ENCODE peak calls at places on chromosomes 4 and X, in six cellular contexts. One of them, this sample, is unnamed.

GRCh38 chrX:40444798-40445496 is 135.8 kb upstream of the ATP6AP2 start:
- DNase-seq in right lobe of liver: no peak
- DNase-seq in suprapubic skin: no peak
- DNase-seq in heart left ventricle: no peak
- DNase-seq in PC-9: no peak
- DNase-seq in tibial artery: no peak
- DNase-seq in this sample: no peak

GRCh38 chr4:182698212-182698611 is 219.0 kb downstream of the DCTD start:
- DNase-seq in suprapubic skin: no peak
- DNase-seq in PC-9: no peak
- DNase-seq in tibial artery: no peak
- DNase-seq in right lobe of liver: no peak
- DNase-seq in heart left ventricle: no peak
- DNase-seq in this sample: no peak

GRCh38 chr4:3168029-3168428 is 80.9 kb upstream of the MSANTD1 start:
- DNase-seq in tibial artery: no peak
- DNase-seq in PC-9: no peak
- DNase-seq in heart left ventricle: no peak
- DNase-seq in right lobe of liver: no peak
- DNase-seq in suprapubic skin: no peak
- DNase-seq in this sample: no peak

GRCh38 chr4:183797445-183798248 is 107.5 kb upstream of the STOX2 start:
- DNase-seq in tibial artery: no peak
- DNase-seq in right lobe of liver: no peak
- DNase-seq in suprapubic skin: no peak
- DNase-seq in heart left ventricle: peak; percentile 29
- DNase-seq in PC-9: peak; percentile 62
- DNase-seq in this sample: peak; percentile 53

GRCh38 chrX:103367502-103367901 is 8.8 kb upstream of the BEX3 start:
- DNase-seq in PC-9: no peak
- DNase-seq in heart left ventricle: no peak
- DNase-seq in suprapubic skin: no peak
- DNase-seq in tibial artery: no peak
- DNase-seq in right lobe of liver: no peak
- DNase-seq in this sample: no peak

GRCh38 chr4:141213550-141213991 is 7.1 kb upstream of the ZNF330 start:
- DNase-seq in right lobe of liver: no peak
- DNase-seq in heart left ventricle: no peak
- DNase-seq in PC-9: no peak
- DNase-seq in suprapubic skin: no peak
- DNase-seq in tibial artery: no peak
- DNase-seq in this sample: no peak

GRCh38 chr4:47531241-47531953 is 46.3 kb downstream of the ATP10D start:
- DNase-seq in tibial artery: no peak
- DNase-seq in PC-9: peak; percentile 45
- DNase-seq in heart left ventricle: peak; percentile 13
- DNase-seq in right lobe of liver: no peak
- DNase-seq in suprapubic skin: no peak
- DNase-seq in this sample: peak; percentile 29

GRCh38 chrX:39008554-39008953 is 207.3 kb downstream of the MID1IP1 start:
- DNase-seq in heart left ventricle: no peak
- DNase-seq in PC-9: no peak
- DNase-seq in tibial artery: no peak
- DNase-seq in suprapubic skin: no peak
- DNase-seq in right lobe of liver: no peak
- DNase-seq in this sample: no peak

GRCh38 chrX:69119122-69119521 is 46.1 kb downstream of the PJA1 start:
- DNase-seq in right lobe of liver: no peak
- DNase-seq in heart left ventricle: no peak
- DNase-seq in PC-9: no peak
- DNase-seq in suprapubic skin: no peak
- DNase-seq in tibial artery: no peak
- DNase-seq in this sample: no peak

GRCh38 chrX:46268429-46268828 is 276.8 kb downstream of the ZNF674 start:
- DNase-seq in right lobe of liver: no peak
- DNase-seq in PC-9: peak; percentile 18
- DNase-seq in heart left ventricle: no peak
- DNase-seq in suprapubic skin: no peak
- DNase-seq in tibial artery: no peak
- DNase-seq in this sample: no peak

GRCh38 chr4:174119051-174119450 is 164.4 kb downstream of the FBXO8 start:
- DNase-seq in PC-9: no peak
- DNase-seq in suprapubic skin: no peak
- DNase-seq in tibial artery: no peak
- DNase-seq in heart left ventricle: no peak
- DNase-seq in right lobe of liver: no peak
- DNase-seq in this sample: no peak

GRCh38 chrX:63657821-63658220 is 127.2 kb downstream of the ARHGEF9 start:
- DNase-seq in PC-9: peak; percentile 54
- DNase-seq in right lobe of liver: no peak
- DNase-seq in suprapubic skin: no peak
- DNase-seq in heart left ventricle: peak; percentile 47
- DNase-seq in tibial artery: peak; percentile 88
- DNase-seq in this sample: no peak

GRCh38 chr4:2289955-2290333 is 28.0 kb upstream of the MXD4 start:
- DNase-seq in PC-9: no peak
- DNase-seq in tibial artery: peak; percentile 58
- DNase-seq in heart left ventricle: no peak
- DNase-seq in right lobe of liver: peak; percentile 33
- DNase-seq in suprapubic skin: peak; percentile 57
- DNase-seq in this sample: no peak

GRCh38 chr4:1658146-1658545 is 26.0 kb downstream of the FAM53A start:
- DNase-seq in suprapubic skin: no peak
- DNase-seq in PC-9: no peak
- DNase-seq in tibial artery: no peak
- DNase-seq in right lobe of liver: no peak
- DNase-seq in heart left ventricle: no peak
- DNase-seq in this sample: no peak

GRCh38 chr4:187565416-187565815 is 430.2 kb upstream of the ZFP42 start:
- DNase-seq in right lobe of liver: no peak
- DNase-seq in heart left ventricle: no peak
- DNase-seq in PC-9: no peak
- DNase-seq in tibial artery: no peak
- DNase-seq in suprapubic skin: no peak
- DNase-seq in this sample: no peak

GRCh38 chrX:276588-277171 is 4.5 kb upstream of the PLCXD1 start:
- DNase-seq in suprapubic skin: no peak
- DNase-seq in heart left ventricle: peak; percentile 12
- DNase-seq in right lobe of liver: peak; percentile 63
- DNase-seq in PC-9: peak; percentile 49
- DNase-seq in tibial artery: no peak
- DNase-seq in this sample: peak; percentile 67

GRCh38 chr4:102726068-102726467 is 34.7 kb downstream of the MANBA start:
- DNase-seq in tibial artery: no peak
- DNase-seq in PC-9: no peak
- DNase-seq in right lobe of liver: no peak
- DNase-seq in suprapubic skin: no peak
- DNase-seq in heart left ventricle: no peak
- DNase-seq in this sample: no peak

GRCh38 chr4:102722740-102723139 is 38.0 kb downstream of the MANBA start:
- DNase-seq in heart left ventricle: no peak
- DNase-seq in suprapubic skin: no peak
- DNase-seq in tibial artery: no peak
- DNase-seq in right lobe of liver: no peak
- DNase-seq in PC-9: no peak
- DNase-seq in this sample: no peak

GRCh38 chr4:102725229-102725628 is 35.5 kb downstream of the MANBA start:
- DNase-seq in PC-9: no peak
- DNase-seq in suprapubic skin: no peak
- DNase-seq in heart left ventricle: no peak
- DNase-seq in tibial artery: no peak
- DNase-seq in right lobe of liver: no peak
- DNase-seq in this sample: no peak

GRCh38 chr4:102717448-102718092 is 43.2 kb downstream of the MANBA start:
- DNase-seq in PC-9: no peak
- DNase-seq in tibial artery: no peak
- DNase-seq in suprapubic skin: no peak
- DNase-seq in right lobe of liver: no peak
- DNase-seq in heart left ventricle: no peak
- DNase-seq in this sample: no peak

DNA sequence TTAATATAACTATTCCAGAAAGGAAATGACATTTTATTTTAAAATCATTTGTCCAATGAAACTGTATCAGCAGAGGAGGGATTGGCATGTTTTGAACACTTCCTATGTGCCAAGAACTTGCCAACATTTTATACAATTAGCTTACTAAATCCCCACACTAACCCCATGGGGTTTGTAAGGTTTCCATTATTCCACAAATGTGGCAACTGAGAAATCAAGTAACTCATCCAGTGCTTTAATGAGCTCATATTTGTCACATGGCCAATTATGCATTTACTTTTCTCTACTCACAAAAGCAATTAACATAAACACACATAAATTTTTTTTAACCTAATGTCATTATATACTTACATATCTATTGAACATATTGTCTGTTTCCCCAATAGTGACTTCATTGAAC is 37.3 kb downstream of the MANBA start:
- DNase-seq in suprapubic skin: no peak
- DNase-seq in tibial artery: no peak
- DNase-seq in right lobe of liver: no peak
- DNase-seq in PC-9: no peak
- DNase-seq in heart left ventricle: no peak
- DNase-seq in this sample: no peak
- H3K4me1 ChIP-seq in suprapubic skin: no peaks in the 10 kb centered on the region
- H3K4me1 ChIP-seq in tibial artery: peaks cover 5% of the 10 kb centered on the region
- H3K4me1 ChIP-seq in right lobe of liver: no peaks in the 10 kb centered on the region
- H3K4me1 ChIP-seq in PC-9: no peaks in the 10 kb centered on the region
- H3K4me1 ChIP-seq in heart left ventricle: no peaks in the 10 kb centered on the region
- H3K4me1 ChIP-seq in this sample: no peaks in the 10 kb centered on the region

GRCh38 chr4:22408474-22408873 is 107.4 kb downstream of the ADGRA3 start:
- DNase-seq in PC-9: no peak
- DNase-seq in right lobe of liver: no peak
- DNase-seq in heart left ventricle: no peak
- DNase-seq in suprapubic skin: no peak
- DNase-seq in tibial artery: no peak
- DNase-seq in this sample: no peak

GRCh38 chr4:22407361-22407760 is 108.5 kb downstream of the ADGRA3 start:
- DNase-seq in tibial artery: no peak
- DNase-seq in heart left ventricle: no peak
- DNase-seq in PC-9: no peak
- DNase-seq in suprapubic skin: no peak
- DNase-seq in right lobe of liver: no peak
- DNase-seq in this sample: no peak

GRCh38 chr4:22413416-22413815 is 102.5 kb downstream of the ADGRA3 start:
- DNase-seq in right lobe of liver: no peak
- DNase-seq in suprapubic skin: no peak
- DNase-seq in tibial artery: no peak
- DNase-seq in heart left ventricle: no peak
- DNase-seq in PC-9: no peak
- DNase-seq in this sample: no peak

GRCh38 chr4:22412013-22412412 is 103.9 kb downstream of the ADGRA3 start:
- DNase-seq in suprapubic skin: no peak
- DNase-seq in heart left ventricle: no peak
- DNase-seq in right lobe of liver: no peak
- DNase-seq in tibial artery: no peak
- DNase-seq in PC-9: no peak
- DNase-seq in this sample: no peak

DNA sequence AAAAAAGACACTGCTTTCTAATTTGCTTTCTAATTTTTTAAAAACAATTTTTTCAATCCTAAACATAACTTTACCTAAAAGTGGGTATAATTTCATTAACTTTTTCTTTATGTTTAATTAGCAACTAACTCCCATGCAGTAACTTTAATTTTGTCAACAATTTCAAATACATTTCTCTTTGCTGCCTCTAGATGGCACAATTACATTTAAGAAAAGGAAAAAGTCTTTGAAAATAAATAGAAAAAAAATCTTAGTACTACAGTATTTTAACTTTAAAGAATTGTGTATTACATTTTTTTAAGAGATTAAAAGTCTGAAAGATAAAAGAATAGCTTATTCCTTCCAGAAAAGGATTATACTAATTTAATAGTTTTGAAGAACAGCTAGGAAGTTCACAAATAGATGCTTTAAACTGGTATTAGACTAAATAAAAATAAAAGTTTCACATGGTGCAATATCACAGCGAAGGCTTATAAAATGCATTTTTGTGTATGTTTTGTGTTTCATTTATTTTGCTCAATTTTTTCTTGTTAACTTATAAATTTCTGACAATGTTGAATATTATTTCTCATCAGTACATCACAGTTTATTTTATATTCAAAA is 105.1 kb downstream of the ADGRA3 start:
- DNase-seq in tibial artery: no peak
- DNase-seq in PC-9: no peak
- DNase-seq in right lobe of liver: no peak
- DNase-seq in heart left ventricle: no peak
- DNase-seq in suprapubic skin: no peak
- DNase-seq in this sample: no peak
- TF ChIP-seq CTCF in tibial artery: peak; percentile 46
- TF ChIP-seq CTCF in PC-9: peak; percentile 73
- TF ChIP-seq CTCF in right lobe of liver: peak; percentile 49
- TF ChIP-seq CTCF in heart left ventricle: peak; percentile 71
- TF ChIP-seq CTCF in suprapubic skin: peak; percentile 46
- TF ChIP-seq CTCF in this sample: peak; percentile 13

GRCh38 chr4:6851431-6851830 is 58.2 kb upstream of the TBC1D14 start:
- DNase-seq in tibial artery: no peak
- DNase-seq in PC-9: no peak
- DNase-seq in suprapubic skin: no peak
- DNase-seq in right lobe of liver: no peak
- DNase-seq in heart left ventricle: no peak
- DNase-seq in this sample: no peak

GRCh38 chr4:6848717-6849305 is 60.8 kb upstream of the TBC1D14 start:
- DNase-seq in tibial artery: no peak
- DNase-seq in suprapubic skin: no peak
- DNase-seq in PC-9: no peak
- DNase-seq in right lobe of liver: no peak
- DNase-seq in heart left ventricle: no peak
- DNase-seq in this sample: no peak

GRCh38 chr4:6852582-6852981 is 57.0 kb upstream of the TBC1D14 start:
- DNase-seq in tibial artery: no peak
- DNase-seq in heart left ventricle: no peak
- DNase-seq in PC-9: no peak
- DNase-seq in suprapubic skin: no peak
- DNase-seq in right lobe of liver: no peak
- DNase-seq in this sample: no peak

GRCh38 chr4:6854098-6854744 is 55.4 kb upstream of the TBC1D14 start:
- DNase-seq in tibial artery: no peak
- DNase-seq in suprapubic skin: no peak
- DNase-seq in right lobe of liver: no peak
- DNase-seq in heart left ventricle: no peak
- DNase-seq in PC-9: no peak
- DNase-seq in this sample: no peak

DNA sequence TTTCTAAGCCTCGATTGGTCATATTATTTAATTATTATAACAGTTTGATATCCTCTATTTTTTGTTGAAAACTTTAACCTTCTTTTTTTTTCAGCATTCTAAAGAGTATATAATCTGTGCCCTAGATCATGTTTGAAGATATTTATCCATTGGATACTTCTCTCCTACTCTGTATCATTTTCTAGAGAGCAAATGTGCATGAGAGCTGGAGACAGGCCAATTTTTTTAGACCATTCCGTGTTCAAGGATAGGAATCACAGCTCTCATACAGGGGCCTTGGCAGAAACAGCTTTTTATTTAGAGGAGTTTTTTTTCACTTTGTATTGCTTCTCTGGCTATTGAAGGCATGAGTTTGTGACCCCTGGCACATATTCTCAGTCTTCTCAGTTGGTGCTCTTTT is 57.7 kb upstream of the TBC1D14 start:
- DNase-seq in suprapubic skin: no peak
- DNase-seq in tibial artery: no peak
- DNase-seq in heart left ventricle: no peak
- DNase-seq in PC-9: no peak
- DNase-seq in right lobe of liver: no peak
- DNase-seq in this sample: no peak
- H3K4me1 ChIP-seq in suprapubic skin: peaks cover 3% of the 10 kb centered on the region
- H3K4me1 ChIP-seq in tibial artery: peaks cover 13% of the 10 kb centered on the region
- H3K4me1 ChIP-seq in heart left ventricle: peaks cover 3% of the 10 kb centered on the region
- H3K4me1 ChIP-seq in PC-9: peaks cover 47% of the 10 kb centered on the region
- H3K4me1 ChIP-seq in right lobe of liver: no peaks in the 10 kb centered on the region
- H3K4me1 ChIP-seq in this sample: no peaks in the 10 kb centered on the region

GRCh38 chr4:73705721-73706120 is 34.6 kb upstream of the CXCL8 start:
- DNase-seq in PC-9: no peak
- DNase-seq in tibial artery: no peak
- DNase-seq in right lobe of liver: no peak
- DNase-seq in heart left ventricle: no peak
- DNase-seq in suprapubic skin: no peak
- DNase-seq in this sample: no peak
- TF ChIP-seq CTCF in PC-9: no peak
- TF ChIP-seq CTCF in tibial artery: no peak
- TF ChIP-seq CTCF in right lobe of liver: no peak
- TF ChIP-seq CTCF in heart left ventricle: no peak
- TF ChIP-seq CTCF in suprapubic skin: no peak
- TF ChIP-seq CTCF in this sample: no peak

This sample was measured in stomach.